ENCODE peak calls at places on chromosomes 7 and 10, in four cellular contexts. D is breast epithelium, X is transverse colon, N is upper lobe of left lung. F is an unnamed sample.

GRCh38 chr10:74290703-74291102 is 139.7 kb downstream of the ADK start:
- DNase-seq in D (no peak), X (no peak), N (no peak), F (no peak)

GRCh38 chr10:49313501-49314070 is 14.6 kb downstream of the C10orf71 start:
- DNase-seq in D (no peak), X (no peak), N (no peak), F (no peak)

GRCh38 chr10:75108684-75109458 is 2.6 kb upstream of the SAMD8 start:
- DNase-seq in D (no peak), X (peak), N (peak), F (no peak)

GRCh38 chr10:113382691-113383090 is 170.2 kb upstream of the HABP2 start:
- DNase-seq in D (no peak), X (no peak), N (no peak), F (no peak)

GRCh38 chr10:82221750-82222149 is 346.8 kb downstream of the NRG3 start:
- DNase-seq in D (no peak), X (peak), N (no peak), F (no peak)

GRCh38 chr7:3065724-3066143 is 22.1 kb upstream of the CARD11 start:
- DNase-seq in D (no peak), X (peak), N (no peak), F (no peak)

GRCh38 chr7:117157121-117157870 is 165.6 kb downstream of the WNT2 start:
- DNase-seq in D (no peak), X (no peak), N (no peak), F (no peak)

GRCh38 chr10:60521974-60522405 is 132.3 kb upstream of the ANK3 start:
- DNase-seq in D (no peak), X (no peak), N (no peak), F (no peak)

GRCh38 chr10:62380002-62380401 is 5.8 kb downstream of the ZNF365 start:
- DNase-seq in D (no peak), X (no peak), N (no peak), F (no peak)

GRCh38 chr10:96758423-96758822 is 38.1 kb upstream of the PIK3AP1 start:
- DNase-seq in D (no peak), X (no peak), N (no peak), F (no peak)

GRCh38 chr10:122254831-122255230 is 16.3 kb upstream of the BTBD16 start:
- DNase-seq in D (no peak), X (no peak), N (no peak), F (no peak)

GRCh38 chr7:28862876-28863275 is 95.3 kb downstream of the TRIL start:
- DNase-seq in D (no peak), X (no peak), N (peak), F (no peak)

GRCh38 chr7:119105381-119105780 is 880.9 kb downstream of the ANKRD7 start:
- DNase-seq in D (no peak), X (no peak), N (no peak), F (no peak)

GRCh38 chr7:93310346-93310745 is 78.2 kb downstream of the VPS50 start:
- DNase-seq in D (no peak), X (no peak), N (no peak), F (no peak)

GRCh38 chr7:93301736-93302135 is 69.6 kb downstream of the VPS50 start:
- DNase-seq in D (no peak), X (no peak), N (no peak), F (no peak)

GRCh38 chr7:93307943-93308342 is 75.8 kb downstream of the VPS50 start:
- DNase-seq in D (no peak), X (no peak), N (no peak), F (no peak)

DNA sequence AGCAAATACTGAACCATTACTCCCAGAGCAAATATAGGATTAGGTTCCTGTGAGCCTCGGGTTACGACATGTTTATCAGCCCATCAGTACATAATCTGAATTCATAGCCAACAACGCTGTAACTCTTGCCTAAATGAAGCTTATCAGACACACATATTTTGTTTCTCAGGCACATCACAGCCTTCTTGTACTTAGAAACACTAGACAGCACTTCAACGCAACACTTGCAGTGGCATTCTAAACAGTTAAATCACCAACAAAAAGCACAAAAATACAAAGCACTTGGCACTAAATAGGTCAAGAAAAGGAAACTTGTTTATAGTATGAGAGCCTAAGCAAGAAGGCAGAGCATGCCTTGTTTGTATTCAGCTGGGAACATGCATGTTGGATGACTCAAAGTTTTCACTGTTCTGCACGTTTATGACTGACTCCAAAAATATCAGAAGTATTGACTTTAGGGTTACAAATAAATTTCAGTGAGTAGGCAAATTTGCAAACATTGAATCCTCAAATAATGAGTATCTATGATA is 75.0 kb downstream of the VPS50 start:
- DNase-seq in D (no peak), X (no peak), N (no peak), F (no peak)
- H3K4me3 ChIP-seq in D (no peak), X (no peak), N (no peak), F (no peak)

GRCh38 chr10:11823122-11823988 is at the start of gene PROSER2:
- DNase-seq in D (peak), X (peak), N (peak), F (no peak)
- TF ChIP-seq POLR2AphosphoS5 in D (peak), X (peak), N (peak), F (no peak)

GRCh38 chr7:55448526-55448925 is 83.4 kb downstream of the LANCL2 start:
- DNase-seq in D (no peak), X (no peak), N (peak), F (no peak)
- H3K27ac ChIP-seq in D (no peak), X (no peak), N (no peak), F (no peak)

GRCh38 chr7:27100601-27101187 is 1.8 kb downstream of the HOXA2 start:
- DNase-seq in D (no peak), X (no peak), N (no peak), F (no peak)

GRCh38 chr7:27099224-27099838 is 3.2 kb downstream of the HOXA2 start:
- DNase-seq in D (no peak), X (no peak), N (no peak), F (no peak)

GRCh38 chr7:27098493-27099223 is 2.9 kb upstream of the HOXA1 start:
- DNase-seq in D (no peak), X (peak), N (peak), F (peak)

GRCh38 chr7:27101188-27101905 is 1.1 kb downstream of the HOXA2 start:
- DNase-seq in D (no peak), X (no peak), N (peak), F (peak)

GRCh38 chr7:27099839-27100225 is 2.7 kb downstream of the HOXA2 start:
- DNase-seq in D (no peak), X (no peak), N (no peak), F (no peak)
- H3K4me3 ChIP-seq in D (peak), X (peak), N (no peak), F (no peak)

GRCh38 chr7:45028138-45028919 is 28.3 kb downstream of the CCM2 start:
- DNase-seq in D (no peak), X (no peak), N (no peak), F (no peak)
- TF ChIP-seq POLR2AphosphoS5 in D (no peak), X (no peak), N (no peak), F (no peak)

GRCh38 chr7:136869006-136869961 is 832 bp downstream of the CHRM2 start:
- DNase-seq in D (no peak), X (no peak), N (peak), F (peak)
- H3K27ac ChIP-seq in D (no peak), X (peak), N (no peak), F (peak)

GRCh38 chr7:4684826-4685225 is 2.7 kb downstream of the FOXK1 start:
- DNase-seq in D (no peak), X (no peak), N (no peak), F (no peak)
- H3K4me3 ChIP-seq in D (peak), X (peak), N (peak), F (peak)

GRCh38 chr10:25805986-25806385 is 128.0 kb upstream of the MYO3A start:
- DNase-seq in D (no peak), X (no peak), N (no peak), F (no peak)

GRCh38 chr10:25813511-25813910 is 120.5 kb upstream of the MYO3A start:
- DNase-seq in D (no peak), X (no peak), N (no peak), F (no peak)

GRCh38 chr10:25804505-25804904 is 129.5 kb upstream of the MYO3A start:
- DNase-seq in D (no peak), X (no peak), N (no peak), F (no peak)

GRCh38 chr10:25811141-25811685 is 122.8 kb upstream of the MYO3A start:
- DNase-seq in D (no peak), X (no peak), N (no peak), F (no peak)

DNA sequence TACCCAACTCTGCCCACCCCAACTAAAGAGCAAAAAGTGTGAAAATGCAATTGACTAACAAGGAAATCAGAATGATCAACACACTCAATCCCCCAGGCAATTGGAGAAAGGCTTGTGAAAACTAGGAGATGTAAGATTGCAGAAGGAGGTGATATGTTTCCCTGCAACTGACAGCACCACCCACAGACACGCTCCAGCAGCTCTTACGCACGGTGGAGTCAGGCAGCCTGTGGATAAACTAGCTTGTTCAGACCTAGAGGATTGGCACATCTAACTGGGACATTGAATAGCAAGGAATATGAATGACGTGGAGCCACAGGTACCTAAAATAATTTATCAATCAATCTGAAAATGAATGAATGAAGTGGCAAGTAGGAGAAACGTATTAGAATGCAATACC is 125.7 kb upstream of the MYO3A start:
- DNase-seq in D (no peak), X (no peak), N (no peak), F (no peak)
- TF ChIP-seq POLR2AphosphoS5 in D (no peak), X (no peak), N (no peak), F (no peak)

GRCh38 chr10:65787571-65787970 is 1138.3 kb upstream of the LRRTM3 start:
- DNase-seq in D (no peak), X (no peak), N (no peak), F (no peak)
- H3K27ac ChIP-seq in D (no peak), X (no peak), N (no peak), F (no peak)

GRCh38 chr10:33139191-33139646 is 181.2 kb upstream of the ITGB1 start:
- DNase-seq in D (no peak), X (no peak), N (no peak), F (no peak)
- H3K4me3 ChIP-seq in D (no peak), X (no peak), N (no peak), F (no peak)